ENCODE peak calls at places on chromosomes 4 and X, in eight cellular contexts. U, S, J, Y, V, G, P and W are unnamed samples.
A peak's percentile ranks its signal among the peaks of the same experiment; 100 is the strongest.

GRCh38 chrX:155027509-155028066 is 944 bp downstream of the FUNDC2 start:
- DNase-seq in V (no peak), J (peak; percentile 34), U (no peak), G (no peak), Y (peak; percentile 15), S (no peak), P (no peak), W (peak; percentile 27)

GRCh38 chr4:80500593-80500992 is 165.1 kb downstream of the CFAP299 start:
- DNase-seq in J (no peak), S (no peak), G (no peak), P (no peak), Y (peak; percentile 75), U (no peak), V (no peak), W (no peak)

GRCh38 chr4:104420766-104421165 is 73.9 kb downstream of the CXXC4 start:
- DNase-seq in S (no peak), U (no peak), G (no peak), J (no peak), V (no peak), Y (no peak), P (no peak), W (no peak)

GRCh38 chr4:154743683-154744340 is at the start of gene LRAT:
- DNase-seq in G (peak; percentile 73), P (peak; percentile 79), S (peak; percentile 35), U (peak; percentile 21), J (no peak), Y (peak; percentile 10), V (peak; percentile 88), W (no peak)

GRCh38 chr4:95761441-95761840 is 78.5 kb upstream of the PDHA2 start:
- DNase-seq in G (no peak), V (no peak), P (no peak), Y (no peak), J (no peak), S (no peak), U (no peak), W (no peak)

GRCh38 chr4:30535255-30535654 is 184.9 kb upstream of the PCDH7 start:
- DNase-seq in V (no peak), Y (no peak), S (no peak), U (no peak), J (no peak), G (no peak), P (no peak), W (no peak)

GRCh38 chrX:155216940-155217450 is 735 bp downstream of the VBP1 start:
- DNase-seq in G (no peak), Y (no peak), V (no peak), S (no peak), J (peak; percentile 9), U (no peak), P (no peak), W (no peak)

GRCh38 chr4:168059251-168059650 is 33.1 kb upstream of the ANXA10 start:
- DNase-seq in P (no peak), J (no peak), V (no peak), U (no peak), Y (no peak), G (no peak), S (no peak), W (no peak)

GRCh38 chr4:92246384-92246783 is 57.4 kb upstream of the GRID2 start:
- DNase-seq in P (no peak), J (no peak), Y (no peak), V (no peak), G (no peak), U (no peak), S (no peak), W (no peak)

DNA sequence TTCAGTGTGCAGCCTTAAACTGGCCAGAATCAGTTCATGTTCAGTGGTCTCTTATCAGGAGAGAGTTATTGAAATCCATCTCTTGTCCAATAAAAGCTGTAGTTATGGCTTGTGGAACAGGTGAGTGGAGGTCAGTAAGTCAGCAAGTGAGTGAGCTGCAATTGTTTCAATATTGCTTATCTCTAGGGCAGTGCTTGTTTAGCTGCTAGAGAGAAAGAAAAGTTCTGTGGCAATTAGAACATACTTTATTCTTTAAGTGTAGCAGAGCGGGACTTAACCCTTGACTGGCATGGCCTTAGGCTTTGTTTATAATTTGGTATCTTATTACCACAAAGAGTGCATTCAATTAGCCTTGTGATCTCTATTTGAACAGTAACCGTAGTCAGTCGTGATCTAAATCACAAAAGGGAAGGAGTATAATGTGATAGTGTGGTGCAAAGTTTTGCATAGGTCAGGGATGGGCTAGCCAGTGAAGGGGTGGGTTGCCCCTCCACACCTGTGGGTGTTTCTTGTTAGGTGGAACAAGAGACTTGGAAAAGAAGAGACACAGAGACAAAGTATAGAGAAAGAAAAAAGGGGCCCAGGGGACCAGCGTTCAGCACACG is 6.9 kb upstream of the ETDC start:
- DNase-seq in P (no peak), Y (no peak), V (no peak), G (no peak), U (no peak), J (no peak), S (no peak), W (no peak)
- H3K4me3 ChIP-seq in P (no peak overlapping the region), Y (no peak overlapping the region), V (no peak overlapping the region), G (no peak overlapping the region), U (no peak overlapping the region), J (no peak overlapping the region), S (no peak overlapping the region), W (no peak overlapping the region)

DNA sequence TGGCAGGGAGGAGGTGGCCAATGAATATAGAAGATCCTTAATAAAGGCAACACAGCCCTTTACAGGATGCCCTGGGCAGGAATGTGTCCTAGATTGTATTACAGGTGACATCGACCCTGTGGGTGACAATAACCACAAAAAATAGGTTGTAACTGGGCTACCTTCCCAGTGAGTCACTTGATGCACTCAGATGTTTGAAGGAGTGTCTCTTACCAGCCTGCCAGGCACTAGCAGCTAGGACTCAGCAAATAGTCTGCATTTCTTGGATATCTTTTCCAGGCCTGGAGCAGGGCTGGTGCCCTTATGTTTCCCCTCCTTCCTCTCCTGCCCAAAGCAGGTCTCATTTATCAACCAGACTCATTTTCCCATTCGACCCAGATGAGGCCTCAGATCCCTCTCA is 50.9 kb upstream of the TMEM164 start:
- DNase-seq in P (no peak), Y (no peak), J (no peak), U (no peak), V (no peak), G (no peak), S (no peak), W (no peak)
- H3K9me3 ChIP-seq in P (no peaks in the 10 kb centered on the region), Y (no peaks in the 10 kb centered on the region), J (no peaks in the 10 kb centered on the region), U (no peaks in the 10 kb centered on the region), V (no peaks in the 10 kb centered on the region), G (no peaks in the 10 kb centered on the region), S (no peaks in the 10 kb centered on the region), W (no peaks in the 10 kb centered on the region)

DNA sequence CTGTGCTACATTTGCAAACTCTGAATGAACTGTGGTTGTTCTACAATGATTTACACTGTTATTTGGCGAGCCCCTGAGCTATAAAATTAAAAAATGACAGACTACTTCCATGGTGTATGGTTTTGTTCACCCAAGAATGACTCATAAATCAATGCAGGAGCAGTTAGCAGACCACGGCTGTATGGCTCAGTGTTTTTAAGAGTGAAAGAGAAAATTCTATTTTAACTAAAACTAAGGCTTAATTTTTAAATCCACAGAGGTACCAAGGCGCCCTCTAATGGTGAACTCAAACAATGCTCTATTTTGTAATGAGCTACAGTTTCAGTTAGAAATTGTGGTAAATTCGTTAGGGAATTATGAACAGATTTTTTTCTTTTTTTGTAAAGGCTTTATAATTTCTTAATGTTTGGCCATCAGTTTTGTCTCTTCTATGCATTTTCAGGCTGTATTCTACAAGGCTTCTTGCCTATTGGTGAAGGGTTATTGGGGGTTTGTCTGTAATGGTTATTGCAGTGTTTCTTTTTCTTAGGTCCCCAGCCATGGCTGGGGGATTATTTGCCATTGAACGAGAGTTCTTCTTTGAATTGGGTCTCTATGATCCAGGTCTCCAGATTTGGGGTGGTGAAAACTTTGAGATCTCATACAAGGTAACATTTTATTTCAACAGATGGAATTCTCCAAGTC is 32.5 kb downstream of the HMGB2 start:
- DNase-seq in U (no peak), G (no peak), Y (peak; percentile 35), P (no peak), V (no peak), J (peak; percentile 55), S (no peak), W (no peak)
- H3K4me3 ChIP-seq in U (no peak overlapping the region), G (no peak overlapping the region), Y (no peak overlapping the region), P (no peak overlapping the region), V (no peak overlapping the region), J (no peak overlapping the region), S (no peak overlapping the region), W (no peak overlapping the region)

GRCh38 chr4:1259966-1260365 is 11.0 kb upstream of the CTBP1 start:
- DNase-seq in S (no peak), J (no peak), P (no peak), V (no peak), Y (no peak), G (no peak), U (no peak), W (no peak)
- H3K9me3 ChIP-seq in S (no peaks in the 10 kb centered on the region), J (no peaks in the 10 kb centered on the region), P (no peaks in the 10 kb centered on the region), V (no peaks in the 10 kb centered on the region), Y (no peaks in the 10 kb centered on the region), G (no peaks in the 10 kb centered on the region), U (peaks cover 7% of the 10 kb centered on the region), W (no peaks in the 10 kb centered on the region)

GRCh38 chr4:185809517-185810071 is 2.4 kb downstream of the SORBS2 start:
- DNase-seq in P (no peak), U (no peak), Y (no peak), J (no peak), G (no peak), V (no peak), S (no peak), W (no peak)
- H3K4me3 ChIP-seq in P (peak overlapping the region; percentile 48), U (peak overlapping the region; percentile 70), Y (no peak overlapping the region), J (no peak overlapping the region), G (no peak overlapping the region), V (peak overlapping the region; percentile 50), S (peak overlapping the region; percentile 73), W (peak overlapping the region; percentile 63)